ENCODE peak calls at places on chromosomes 7 and 10, in four cellular contexts. O is activated CD8-positive, alpha-beta memory T cell treated with anti-CD3 and anti-CD28 coated beads for 24 hours; R is effector CD4-positive, alpha-beta T cell; P is naive thymus-derived CD4-positive, alpha-beta T cell. V is an unnamed sample.

GRCh38 chr7:78326189-78326588 is 527.6 kb downstream of the PHTF2 start:
- DNase-seq in O (no peak), R (no peak), P (no peak), V (no peak)

GRCh38 chr10:8967004-8967530 is 912.6 kb downstream of the GATA3 start:
- DNase-seq in O (no peak), R (no peak), P (no peak), V (no peak)

GRCh38 chr7:151448261-151449252 is 8.6 kb upstream of the CRYGN start:
- DNase-seq in O (peak), R (peak), P (peak), V (peak)

GRCh38 chr10:125607689-125608290 is 75.2 kb downstream of the TEX36 start:
- DNase-seq in O (no peak), R (no peak), P (no peak), V (no peak)

GRCh38 chr7:79504607-79505389 is 51.3 kb upstream of the MAGI2 start:
- DNase-seq in O (no peak), R (no peak), P (no peak), V (no peak)

GRCh38 chr7:132516042-132516840 is 60.0 kb downstream of the PLXNA4 start:
- DNase-seq in O (no peak), R (no peak), P (no peak), V (no peak)

GRCh38 chr7:7416031-7416968 is 119.4 kb downstream of the COL28A1 start:
- DNase-seq in O (no peak), R (no peak), P (peak), V (peak)

GRCh38 chr10:34433241-34434076 is 381.6 kb downstream of the PARD3 start:
- DNase-seq in O (no peak), R (no peak), P (no peak), V (no peak)

GRCh38 chr10:29649561-29650551 is 15.1 kb upstream of the SVIL start:
- DNase-seq in O (no peak), R (no peak), P (no peak), V (no peak)

GRCh38 chr10:43237631-43238446 is 29.0 kb downstream of the RASGEF1A start:
- DNase-seq in O (peak), R (peak), P (no peak), V (no peak)

GRCh38 chr7:132941433-132941832 is 140.5 kb downstream of the CHCHD3 start:
- DNase-seq in O (no peak), R (no peak), P (no peak), V (no peak)

GRCh38 chr10:110522365-110522988 is 24.8 kb downstream of the DUSP5 start:
- DNase-seq in O (no peak), R (no peak), P (no peak), V (no peak)

GRCh38 chr10:71080381-71081228 is 131.8 kb upstream of the UNC5B start:
- DNase-seq in O (peak), R (no peak), P (no peak), V (no peak)

GRCh38 chr7:128679920-128680319 is 7.8 kb downstream of the GARIN1A start:
- DNase-seq in O (no peak), R (no peak), P (no peak), V (no peak)

GRCh38 chr10:1185911-1186692 is 129.9 kb downstream of the WDR37 start:
- DNase-seq in O (no peak), R (no peak), P (no peak), V (no peak)

GRCh38 chr7:124088590-124088989 is 55.7 kb upstream of the TMEM229A start:
- DNase-seq in O (no peak), R (no peak), P (no peak), V (no peak)

GRCh38 chr10:131859341-131860020 is 41.3 kb upstream of the PPP2R2D start:
- DNase-seq in O (no peak), R (no peak), P (no peak), V (no peak)

GRCh38 chr7:28346256-28346655 is 66.1 kb upstream of the CREB5 start:
- DNase-seq in O (no peak), R (no peak), P (no peak), V (no peak)

GRCh38 chr7:40723829-40724228 is 589.0 kb downstream of the SUGCT start:
- DNase-seq in O (no peak), R (no peak), P (no peak), V (no peak)

GRCh38 chr10:89637108-89637507 is 7.9 kb downstream of the PANK1 start:
- DNase-seq in O (no peak), R (no peak), P (no peak), V (no peak)

GRCh38 chr7:36127075-36127740 is 25.8 kb upstream of the EEPD1 start:
- DNase-seq in O (no peak), R (no peak), P (no peak), V (no peak)

GRCh38 chr7:6558837-6559236 is 7.6 kb upstream of the GRID2IP start:
- DNase-seq in O (no peak), R (no peak), P (peak), V (no peak)

GRCh38 chr10:43041422-43042342 is 35.2 kb upstream of the RET start:
- DNase-seq in O (peak), R (no peak), P (no peak), V (no peak)

GRCh38 chr7:36283711-36284130 is 105.9 kb upstream of the ANLN start:
- DNase-seq in O (no peak), R (no peak), P (no peak), V (no peak)

GRCh38 chr10:70702193-70702763 is 30.0 kb downstream of the ADAMTS14 start:
- DNase-seq in O (no peak), R (no peak), P (no peak), V (no peak)

GRCh38 chr10:126140746-126141273 is 244.4 kb downstream of the FANK1 start:
- DNase-seq in O (no peak), R (no peak), P (no peak), V (no peak)

GRCh38 chr10:387949-388660 is 252.8 kb downstream of the ZMYND11 start:
- DNase-seq in O (no peak), R (no peak), P (no peak), V (no peak)

GRCh38 chr10:25078659-25079429 is 62.4 kb downstream of the THNSL1 start:
- DNase-seq in O (no peak), R (no peak), P (no peak), V (no peak)

GRCh38 chr7:129101746-129102145 is 42.8 kb upstream of the TSPAN33 start:
- DNase-seq in O (no peak), R (no peak), P (no peak), V (no peak)

GRCh38 chr7:141527076-141527475 is 24.1 kb upstream of the AGK start:
- DNase-seq in O (no peak), R (no peak), P (no peak), V (no peak)

GRCh38 chr7:64509583-64509982 is 53.3 kb downstream of the ZNF680 start:
- DNase-seq in O (no peak), R (no peak), P (no peak), V (no peak)

GRCh38 chr10:130398090-130398994 is 262.2 kb downstream of the GLRX3 start:
- DNase-seq in O (peak), R (no peak), P (no peak), V (no peak)

GRCh38 chr7:143467724-143468123 is 9.9 kb upstream of the TAS2R41 start:
- DNase-seq in O (no peak), R (no peak), P (no peak), V (no peak)

GRCh38 chr7:66694286-66694685 is 46.2 kb upstream of the RABGEF1 start:
- DNase-seq in O (no peak), R (no peak), P (no peak), V (no peak)

GRCh38 chr10:42875388-42875755 is 92.8 kb downstream of the BMS1 start:
- DNase-seq in O (no peak), R (no peak), P (no peak), V (no peak)

GRCh38 chr10:103998803-103999202 is 31.9 kb downstream of the SLK start:
- DNase-seq in O (no peak), R (no peak), P (no peak), V (no peak)

GRCh38 chr7:150942591-150943452 is 35.3 kb downstream of the KCNH2 start:
- DNase-seq in O (no peak), R (no peak), P (no peak), V (no peak)